ENCODE peak calls at places on chromosomes 5 and 9, in five cellular contexts. One of them, this sample, is unnamed.
A peak's percentile ranks its signal among the peaks of the same experiment; 100 is the strongest.

GRCh38 chr5:159309689-159310433 is 20.4 kb downstream of the IL12B start:
- DNase-seq in mesothelial cell of epicardium: no peak
- DNase-seq in NCI-H1417: no peak
- DNase-seq in cardiac fibroblast: no peak
- DNase-seq in G401: peak; percentile 67
- DNase-seq in this sample: no peak

GRCh38 chr5:24222866-24223265 is 421.9 kb downstream of the CDH10 start:
- DNase-seq in mesothelial cell of epicardium: no peak
- DNase-seq in NCI-H1417: no peak
- DNase-seq in cardiac fibroblast: peak; percentile 41
- DNase-seq in G401: no peak
- DNase-seq in this sample: no peak

GRCh38 chr9:15420796-15421195 is 1.9 kb upstream of the SNAPC3 start:
- DNase-seq in mesothelial cell of epicardium: no peak
- DNase-seq in NCI-H1417: no peak
- DNase-seq in cardiac fibroblast: peak; percentile 54
- DNase-seq in G401: no peak
- DNase-seq in this sample: no peak

GRCh38 chr5:15502208-15502607 is 2.2 kb downstream of the FBXL7 start:
- DNase-seq in mesothelial cell of epicardium: no peak
- DNase-seq in NCI-H1417: no peak
- DNase-seq in cardiac fibroblast: peak; percentile 64
- DNase-seq in G401: no peak
- DNase-seq in this sample: no peak

GRCh38 chr9:133768371-133768858 is 30.3 kb upstream of the SARDH start:
- DNase-seq in mesothelial cell of epicardium: peak; percentile 27
- DNase-seq in NCI-H1417: no peak
- DNase-seq in cardiac fibroblast: no peak
- DNase-seq in G401: no peak
- DNase-seq in this sample: no peak

GRCh38 chr5:94254214-94254613 is 364.2 kb downstream of the KIAA0825 start:
- DNase-seq in mesothelial cell of epicardium: no peak
- DNase-seq in NCI-H1417: no peak
- DNase-seq in cardiac fibroblast: peak; percentile 22
- DNase-seq in G401: no peak
- DNase-seq in this sample: no peak

GRCh38 chr5:165086424-165086823 is 1581.0 kb downstream of the MAT2B start:
- DNase-seq in mesothelial cell of epicardium: no peak
- DNase-seq in NCI-H1417: peak; percentile 18
- DNase-seq in cardiac fibroblast: no peak
- DNase-seq in G401: no peak
- DNase-seq in this sample: no peak

GRCh38 chr9:135330685-135331590 is 148.6 kb upstream of the PPP1R26 start:
- DNase-seq in mesothelial cell of epicardium: peak; percentile 19
- DNase-seq in NCI-H1417: no peak
- DNase-seq in cardiac fibroblast: no peak
- DNase-seq in G401: no peak
- DNase-seq in this sample: no peak

GRCh38 chr5:81687292-81687691 is 63.6 kb downstream of the SSBP2 start:
- DNase-seq in mesothelial cell of epicardium: no peak
- DNase-seq in NCI-H1417: no peak
- DNase-seq in cardiac fibroblast: no peak
- DNase-seq in G401: no peak
- DNase-seq in this sample: no peak

GRCh38 chr9:5714501-5715401 is 85.8 kb downstream of the RIC1 start:
- DNase-seq in mesothelial cell of epicardium: no peak
- DNase-seq in NCI-H1417: peak; percentile 1
- DNase-seq in cardiac fibroblast: peak; percentile 53
- DNase-seq in G401: peak; percentile 41
- DNase-seq in this sample: peak; percentile 10

GRCh38 chr9:123251324-123251723 is 17.1 kb downstream of the STRBP start:
- DNase-seq in mesothelial cell of epicardium: no peak
- DNase-seq in NCI-H1417: no peak
- DNase-seq in cardiac fibroblast: no peak
- DNase-seq in G401: no peak
- DNase-seq in this sample: no peak

GRCh38 chr9:69431203-69431602 is 106.2 kb downstream of the ENTREP1 start:
- DNase-seq in mesothelial cell of epicardium: no peak
- DNase-seq in NCI-H1417: no peak
- DNase-seq in cardiac fibroblast: no peak
- DNase-seq in G401: no peak
- DNase-seq in this sample: no peak

GRCh38 chr9:136799079-136799853 is 3.1 kb downstream of the CCDC183 start:
- DNase-seq in mesothelial cell of epicardium: no peak
- DNase-seq in NCI-H1417: peak; percentile 82
- DNase-seq in cardiac fibroblast: no peak
- DNase-seq in G401: peak; percentile 43
- DNase-seq in this sample: no peak

GRCh38 chr5:10073705-10074104 is 176.0 kb downstream of the ATPSCKMT start:
- DNase-seq in mesothelial cell of epicardium: no peak
- DNase-seq in NCI-H1417: no peak
- DNase-seq in cardiac fibroblast: no peak
- DNase-seq in G401: no peak
- DNase-seq in this sample: no peak

GRCh38 chr9:121895274-121895835 is 197.8 kb downstream of the TTLL11 start:
- DNase-seq in mesothelial cell of epicardium: no peak
- DNase-seq in NCI-H1417: no peak
- DNase-seq in cardiac fibroblast: no peak
- DNase-seq in G401: no peak
- DNase-seq in this sample: no peak

GRCh38 chr9:104923289-104923688 is 4.7 kb downstream of the ABCA1 start:
- DNase-seq in mesothelial cell of epicardium: no peak
- DNase-seq in NCI-H1417: no peak
- DNase-seq in cardiac fibroblast: peak; percentile 88
- DNase-seq in G401: no peak
- DNase-seq in this sample: no peak

GRCh38 chr9:91758491-91758981 is 191.5 kb downstream of the ROR2 start:
- DNase-seq in mesothelial cell of epicardium: peak; percentile 69
- DNase-seq in NCI-H1417: peak; percentile 48
- DNase-seq in cardiac fibroblast: peak; percentile 55
- DNase-seq in G401: no peak
- DNase-seq in this sample: no peak

GRCh38 chr9:136305822-136306690 is 2.2 kb upstream of the CCDC187 start:
- DNase-seq in mesothelial cell of epicardium: no peak
- DNase-seq in NCI-H1417: peak; percentile 52
- DNase-seq in cardiac fibroblast: no peak
- DNase-seq in G401: no peak
- DNase-seq in this sample: no peak

GRCh38 chr9:26369096-26369495 is 523.5 kb downstream of the CAAP1 start:
- DNase-seq in mesothelial cell of epicardium: no peak
- DNase-seq in NCI-H1417: no peak
- DNase-seq in cardiac fibroblast: no peak
- DNase-seq in G401: no peak
- DNase-seq in this sample: no peak

GRCh38 chr9:26210338-26210851 is 532.2 kb upstream of the TUSC1 start:
- DNase-seq in mesothelial cell of epicardium: no peak
- DNase-seq in NCI-H1417: no peak
- DNase-seq in cardiac fibroblast: no peak
- DNase-seq in G401: no peak
- DNase-seq in this sample: no peak

GRCh38 chr9:31590091-31590490 is 794.4 kb upstream of the ACO1 start:
- DNase-seq in mesothelial cell of epicardium: no peak
- DNase-seq in NCI-H1417: no peak
- DNase-seq in cardiac fibroblast: peak; percentile 29
- DNase-seq in G401: no peak
- DNase-seq in this sample: no peak

GRCh38 chr9:116032683-116033440 is 120.7 kb upstream of the PAPPA start:
- DNase-seq in mesothelial cell of epicardium: no peak
- DNase-seq in NCI-H1417: no peak
- DNase-seq in cardiac fibroblast: no peak
- DNase-seq in G401: no peak
- DNase-seq in this sample: no peak

GRCh38 chr5:142551242-142552067 is 134.4 kb downstream of the FGF1 start:
- DNase-seq in mesothelial cell of epicardium: no peak
- DNase-seq in NCI-H1417: peak; percentile 86
- DNase-seq in cardiac fibroblast: peak; percentile 45
- DNase-seq in G401: peak; percentile 66
- DNase-seq in this sample: no peak

GRCh38 chr5:72407541-72407940 is 87.4 kb downstream of the PTCD2 start:
- DNase-seq in mesothelial cell of epicardium: no peak
- DNase-seq in NCI-H1417: no peak
- DNase-seq in cardiac fibroblast: peak; percentile 43
- DNase-seq in G401: no peak
- DNase-seq in this sample: no peak

GRCh38 chr9:130885422-130886375 is 10.9 kb downstream of the QRFP start:
- DNase-seq in mesothelial cell of epicardium: no peak
- DNase-seq in NCI-H1417: no peak
- DNase-seq in cardiac fibroblast: no peak
- DNase-seq in G401: no peak
- DNase-seq in this sample: no peak

GRCh38 chr9:72203205-72203803 is 54.1 kb downstream of the GDA start:
- DNase-seq in mesothelial cell of epicardium: no peak
- DNase-seq in NCI-H1417: peak; percentile 65
- DNase-seq in cardiac fibroblast: peak; percentile 40
- DNase-seq in G401: peak; percentile 20
- DNase-seq in this sample: no peak

GRCh38 chr5:149936044-149936699 is 8.4 kb downstream of the PDE6A start:
- DNase-seq in mesothelial cell of epicardium: no peak
- DNase-seq in NCI-H1417: no peak
- DNase-seq in cardiac fibroblast: no peak
- DNase-seq in G401: no peak
- DNase-seq in this sample: no peak

GRCh38 chr5:113114559-113114958 is 138.0 kb downstream of the DCP2 start:
- DNase-seq in mesothelial cell of epicardium: no peak
- DNase-seq in NCI-H1417: no peak
- DNase-seq in cardiac fibroblast: no peak
- DNase-seq in G401: no peak
- DNase-seq in this sample: no peak

GRCh38 chr5:140365941-140366340 is 5.9 kb downstream of the SLC4A9 start:
- DNase-seq in mesothelial cell of epicardium: no peak
- DNase-seq in NCI-H1417: no peak
- DNase-seq in cardiac fibroblast: no peak
- DNase-seq in G401: no peak
- DNase-seq in this sample: no peak

GRCh38 chr9:19102181-19102630 is 498 bp downstream of the HAUS6 start:
- DNase-seq in mesothelial cell of epicardium: peak; percentile 49
- DNase-seq in NCI-H1417: peak; percentile 51
- DNase-seq in cardiac fibroblast: peak; percentile 36
- DNase-seq in G401: peak; percentile 12
- DNase-seq in this sample: no peak